ENCODE peak calls at places on chromosomes 3 and 15, in eight cellular contexts. One of them, this sample, is unnamed.

GRCh38 chr3:13353936-13354542 is 66.1 kb downstream of the NUP210 start:
- DNase-seq in DMS53: no peak
- DNase-seq in activated CD4-positive, alpha-beta T cell treated with anti-CD3 and anti-CD28 coated beads for 4 hours: no peak
- DNase-seq in GM13976: no peak
- DNase-seq in mammary epithelial cell: no peak
- DNase-seq in stimulated activated CD4-positive, alpha-beta T cell treated with anti-CD3 and anti-CD28 coated beads, Interleukin-12 subunit alpha, Interleukin-12 subunit beta, amount 100 ng/mL, for 4 hours: no peak
- DNase-seq in WTC11: no peak
- DNase-seq in HS-27A: no peak
- DNase-seq in this sample: no peak

GRCh38 chr3:72907131-72907697 is 19.4 kb downstream of the GXYLT2 start:
- DNase-seq in DMS53: no peak
- DNase-seq in activated CD4-positive, alpha-beta T cell treated with anti-CD3 and anti-CD28 coated beads for 4 hours: no peak
- DNase-seq in GM13976: no peak
- DNase-seq in mammary epithelial cell: peak; percentile 2
- DNase-seq in stimulated activated CD4-positive, alpha-beta T cell treated with anti-CD3 and anti-CD28 coated beads, Interleukin-12 subunit alpha, Interleukin-12 subunit beta, amount 100 ng/mL, for 4 hours: no peak
- DNase-seq in WTC11: no peak
- DNase-seq in HS-27A: no peak
- DNase-seq in this sample: no peak

GRCh38 chr3:143634427-143634826 is 213.8 kb downstream of the SLC9A9 start:
- DNase-seq in DMS53: no peak
- DNase-seq in activated CD4-positive, alpha-beta T cell treated with anti-CD3 and anti-CD28 coated beads for 4 hours: no peak
- DNase-seq in GM13976: no peak
- DNase-seq in mammary epithelial cell: no peak
- DNase-seq in stimulated activated CD4-positive, alpha-beta T cell treated with anti-CD3 and anti-CD28 coated beads, Interleukin-12 subunit alpha, Interleukin-12 subunit beta, amount 100 ng/mL, for 4 hours: no peak
- DNase-seq in WTC11: no peak
- DNase-seq in HS-27A: no peak
- DNase-seq in this sample: no peak

GRCh38 chr15:71051539-71051938 is 63.7 kb upstream of the THSD4 start:
- DNase-seq in DMS53: no peak
- DNase-seq in activated CD4-positive, alpha-beta T cell treated with anti-CD3 and anti-CD28 coated beads for 4 hours: no peak
- DNase-seq in GM13976: no peak
- DNase-seq in mammary epithelial cell: no peak
- DNase-seq in stimulated activated CD4-positive, alpha-beta T cell treated with anti-CD3 and anti-CD28 coated beads, Interleukin-12 subunit alpha, Interleukin-12 subunit beta, amount 100 ng/mL, for 4 hours: no peak
- DNase-seq in WTC11: no peak
- DNase-seq in HS-27A: no peak
- DNase-seq in this sample: no peak

GRCh38 chr3:125694761-125695294 is 99.5 kb upstream of the OSBPL11 start:
- DNase-seq in DMS53: peak; percentile 2
- DNase-seq in activated CD4-positive, alpha-beta T cell treated with anti-CD3 and anti-CD28 coated beads for 4 hours: no peak
- DNase-seq in GM13976: no peak
- DNase-seq in mammary epithelial cell: no peak
- DNase-seq in stimulated activated CD4-positive, alpha-beta T cell treated with anti-CD3 and anti-CD28 coated beads, Interleukin-12 subunit alpha, Interleukin-12 subunit beta, amount 100 ng/mL, for 4 hours: no peak
- DNase-seq in WTC11: no peak
- DNase-seq in HS-27A: no peak
- DNase-seq in this sample: no peak

GRCh38 chr3:184350618-184351017 is 10.8 kb downstream of the CLCN2 start:
- DNase-seq in DMS53: no peak
- DNase-seq in activated CD4-positive, alpha-beta T cell treated with anti-CD3 and anti-CD28 coated beads for 4 hours: no peak
- DNase-seq in GM13976: no peak
- DNase-seq in mammary epithelial cell: no peak
- DNase-seq in stimulated activated CD4-positive, alpha-beta T cell treated with anti-CD3 and anti-CD28 coated beads, Interleukin-12 subunit alpha, Interleukin-12 subunit beta, amount 100 ng/mL, for 4 hours: no peak
- DNase-seq in WTC11: no peak
- DNase-seq in HS-27A: no peak
- DNase-seq in this sample: no peak

GRCh38 chr3:29297998-29298397 is 17.1 kb downstream of the RBMS3 start:
- DNase-seq in DMS53: no peak
- DNase-seq in activated CD4-positive, alpha-beta T cell treated with anti-CD3 and anti-CD28 coated beads for 4 hours: no peak
- DNase-seq in GM13976: no peak
- DNase-seq in mammary epithelial cell: no peak
- DNase-seq in stimulated activated CD4-positive, alpha-beta T cell treated with anti-CD3 and anti-CD28 coated beads, Interleukin-12 subunit alpha, Interleukin-12 subunit beta, amount 100 ng/mL, for 4 hours: no peak
- DNase-seq in WTC11: no peak
- DNase-seq in HS-27A: no peak
- DNase-seq in this sample: no peak

GRCh38 chr3:49410844-49411549 is 779 bp downstream of the RHOA start:
- DNase-seq in DMS53: no peak
- DNase-seq in activated CD4-positive, alpha-beta T cell treated with anti-CD3 and anti-CD28 coated beads for 4 hours: no peak
- DNase-seq in GM13976: no peak
- DNase-seq in mammary epithelial cell: peak; percentile 39
- DNase-seq in stimulated activated CD4-positive, alpha-beta T cell treated with anti-CD3 and anti-CD28 coated beads, Interleukin-12 subunit alpha, Interleukin-12 subunit beta, amount 100 ng/mL, for 4 hours: no peak
- DNase-seq in WTC11: no peak
- DNase-seq in HS-27A: no peak
- DNase-seq in this sample: no peak

GRCh38 chr3:169812844-169813677 is at the start of the genes LRRC34 and LRRIQ4:
- DNase-seq in DMS53: peak; percentile 96
- DNase-seq in activated CD4-positive, alpha-beta T cell treated with anti-CD3 and anti-CD28 coated beads for 4 hours: peak; percentile 68
- DNase-seq in GM13976: peak; percentile 71
- DNase-seq in mammary epithelial cell: no peak
- DNase-seq in stimulated activated CD4-positive, alpha-beta T cell treated with anti-CD3 and anti-CD28 coated beads, Interleukin-12 subunit alpha, Interleukin-12 subunit beta, amount 100 ng/mL, for 4 hours: peak; percentile 68
- DNase-seq in WTC11: peak; percentile 84
- DNase-seq in HS-27A: no peak
- DNase-seq in this sample: peak; percentile 85

GRCh38 chr3:161474691-161475090 is 21.9 kb upstream of the OTOL1 start:
- DNase-seq in DMS53: no peak
- DNase-seq in activated CD4-positive, alpha-beta T cell treated with anti-CD3 and anti-CD28 coated beads for 4 hours: no peak
- DNase-seq in GM13976: no peak
- DNase-seq in mammary epithelial cell: no peak
- DNase-seq in stimulated activated CD4-positive, alpha-beta T cell treated with anti-CD3 and anti-CD28 coated beads, Interleukin-12 subunit alpha, Interleukin-12 subunit beta, amount 100 ng/mL, for 4 hours: no peak
- DNase-seq in WTC11: no peak
- DNase-seq in HS-27A: no peak
- DNase-seq in this sample: no peak

GRCh38 chr15:48021336-48022086 is 99.3 kb upstream of the SLC24A5 start:
- DNase-seq in DMS53: peak; percentile 85
- DNase-seq in activated CD4-positive, alpha-beta T cell treated with anti-CD3 and anti-CD28 coated beads for 4 hours: no peak
- DNase-seq in GM13976: no peak
- DNase-seq in mammary epithelial cell: peak; percentile 57
- DNase-seq in stimulated activated CD4-positive, alpha-beta T cell treated with anti-CD3 and anti-CD28 coated beads, Interleukin-12 subunit alpha, Interleukin-12 subunit beta, amount 100 ng/mL, for 4 hours: no peak
- DNase-seq in WTC11: no peak
- DNase-seq in HS-27A: no peak
- DNase-seq in this sample: no peak

GRCh38 chr3:197550489-197550888 is 5.3 kb downstream of the BDH1 start:
- DNase-seq in DMS53: no peak
- DNase-seq in activated CD4-positive, alpha-beta T cell treated with anti-CD3 and anti-CD28 coated beads for 4 hours: no peak
- DNase-seq in GM13976: no peak
- DNase-seq in mammary epithelial cell: no peak
- DNase-seq in stimulated activated CD4-positive, alpha-beta T cell treated with anti-CD3 and anti-CD28 coated beads, Interleukin-12 subunit alpha, Interleukin-12 subunit beta, amount 100 ng/mL, for 4 hours: no peak
- DNase-seq in WTC11: peak; percentile 42
- DNase-seq in HS-27A: no peak
- DNase-seq in this sample: no peak

GRCh38 chr3:149784064-149784704 is 8.2 kb downstream of the ANKUB1 start:
- DNase-seq in DMS53: no peak
- DNase-seq in activated CD4-positive, alpha-beta T cell treated with anti-CD3 and anti-CD28 coated beads for 4 hours: no peak
- DNase-seq in GM13976: no peak
- DNase-seq in mammary epithelial cell: no peak
- DNase-seq in stimulated activated CD4-positive, alpha-beta T cell treated with anti-CD3 and anti-CD28 coated beads, Interleukin-12 subunit alpha, Interleukin-12 subunit beta, amount 100 ng/mL, for 4 hours: no peak
- DNase-seq in WTC11: no peak
- DNase-seq in HS-27A: no peak
- DNase-seq in this sample: peak; percentile 76

GRCh38 chr3:178289544-178290160 is 246.6 kb upstream of the KCNMB2 start:
- DNase-seq in DMS53: no peak
- DNase-seq in activated CD4-positive, alpha-beta T cell treated with anti-CD3 and anti-CD28 coated beads for 4 hours: no peak
- DNase-seq in GM13976: no peak
- DNase-seq in mammary epithelial cell: peak; percentile 22
- DNase-seq in stimulated activated CD4-positive, alpha-beta T cell treated with anti-CD3 and anti-CD28 coated beads, Interleukin-12 subunit alpha, Interleukin-12 subunit beta, amount 100 ng/mL, for 4 hours: no peak
- DNase-seq in WTC11: no peak
- DNase-seq in HS-27A: no peak
- DNase-seq in this sample: no peak

GRCh38 chr3:13706886-13707285 is 158.0 kb downstream of the FBLN2 start:
- DNase-seq in DMS53: no peak
- DNase-seq in activated CD4-positive, alpha-beta T cell treated with anti-CD3 and anti-CD28 coated beads for 4 hours: no peak
- DNase-seq in GM13976: no peak
- DNase-seq in mammary epithelial cell: no peak
- DNase-seq in stimulated activated CD4-positive, alpha-beta T cell treated with anti-CD3 and anti-CD28 coated beads, Interleukin-12 subunit alpha, Interleukin-12 subunit beta, amount 100 ng/mL, for 4 hours: no peak
- DNase-seq in WTC11: no peak
- DNase-seq in HS-27A: no peak
- DNase-seq in this sample: no peak

GRCh38 chr3:172649987-172650386 is 60.9 kb downstream of the NCEH1 start:
- DNase-seq in DMS53: no peak
- DNase-seq in activated CD4-positive, alpha-beta T cell treated with anti-CD3 and anti-CD28 coated beads for 4 hours: no peak
- DNase-seq in GM13976: no peak
- DNase-seq in mammary epithelial cell: no peak
- DNase-seq in stimulated activated CD4-positive, alpha-beta T cell treated with anti-CD3 and anti-CD28 coated beads, Interleukin-12 subunit alpha, Interleukin-12 subunit beta, amount 100 ng/mL, for 4 hours: no peak
- DNase-seq in WTC11: no peak
- DNase-seq in HS-27A: no peak
- DNase-seq in this sample: no peak

GRCh38 chr3:48564022-48564421 is 441 bp upstream of the UCN2 start:
- DNase-seq in DMS53: no peak
- DNase-seq in activated CD4-positive, alpha-beta T cell treated with anti-CD3 and anti-CD28 coated beads for 4 hours: no peak
- DNase-seq in GM13976: no peak
- DNase-seq in mammary epithelial cell: peak; percentile 74
- DNase-seq in stimulated activated CD4-positive, alpha-beta T cell treated with anti-CD3 and anti-CD28 coated beads, Interleukin-12 subunit alpha, Interleukin-12 subunit beta, amount 100 ng/mL, for 4 hours: no peak
- DNase-seq in WTC11: no peak
- DNase-seq in HS-27A: peak; percentile 79
- DNase-seq in this sample: no peak

GRCh38 chr15:62979252-62979651 is 63.3 kb upstream of the TPM1 start:
- DNase-seq in DMS53: no peak
- DNase-seq in activated CD4-positive, alpha-beta T cell treated with anti-CD3 and anti-CD28 coated beads for 4 hours: no peak
- DNase-seq in GM13976: no peak
- DNase-seq in mammary epithelial cell: no peak
- DNase-seq in stimulated activated CD4-positive, alpha-beta T cell treated with anti-CD3 and anti-CD28 coated beads, Interleukin-12 subunit alpha, Interleukin-12 subunit beta, amount 100 ng/mL, for 4 hours: no peak
- DNase-seq in WTC11: no peak
- DNase-seq in HS-27A: no peak
- DNase-seq in this sample: no peak

GRCh38 chr15:34795267-34796081 is at the start of gene ACTC1:
- DNase-seq in DMS53: peak; percentile 74
- DNase-seq in activated CD4-positive, alpha-beta T cell treated with anti-CD3 and anti-CD28 coated beads for 4 hours: no peak
- DNase-seq in GM13976: peak; percentile 21
- DNase-seq in mammary epithelial cell: peak; percentile 50
- DNase-seq in stimulated activated CD4-positive, alpha-beta T cell treated with anti-CD3 and anti-CD28 coated beads, Interleukin-12 subunit alpha, Interleukin-12 subunit beta, amount 100 ng/mL, for 4 hours: no peak
- DNase-seq in WTC11: peak; percentile 73
- DNase-seq in HS-27A: no peak
- DNase-seq in this sample: no peak

GRCh38 chr15:59169337-59169736 is 37.3 kb upstream of the LDHAL6B start:
- DNase-seq in DMS53: peak; percentile 18
- DNase-seq in activated CD4-positive, alpha-beta T cell treated with anti-CD3 and anti-CD28 coated beads for 4 hours: no peak
- DNase-seq in GM13976: no peak
- DNase-seq in mammary epithelial cell: peak; percentile 71
- DNase-seq in stimulated activated CD4-positive, alpha-beta T cell treated with anti-CD3 and anti-CD28 coated beads, Interleukin-12 subunit alpha, Interleukin-12 subunit beta, amount 100 ng/mL, for 4 hours: no peak
- DNase-seq in WTC11: no peak
- DNase-seq in HS-27A: no peak
- DNase-seq in this sample: no peak

GRCh38 chr15:73305331-73306211 is 63.2 kb downstream of the HCN4 start:
- DNase-seq in DMS53: peak; percentile 82
- DNase-seq in activated CD4-positive, alpha-beta T cell treated with anti-CD3 and anti-CD28 coated beads for 4 hours: no peak
- DNase-seq in GM13976: peak; percentile 66
- DNase-seq in mammary epithelial cell: peak; percentile 75
- DNase-seq in stimulated activated CD4-positive, alpha-beta T cell treated with anti-CD3 and anti-CD28 coated beads, Interleukin-12 subunit alpha, Interleukin-12 subunit beta, amount 100 ng/mL, for 4 hours: no peak
- DNase-seq in WTC11: peak; percentile 57
- DNase-seq in HS-27A: peak; percentile 31
- DNase-seq in this sample: peak; percentile 80

GRCh38 chr3:197168606-197169005 is 129.8 kb downstream of the DLG1 start:
- DNase-seq in DMS53: peak; percentile 67
- DNase-seq in activated CD4-positive, alpha-beta T cell treated with anti-CD3 and anti-CD28 coated beads for 4 hours: no peak
- DNase-seq in GM13976: no peak
- DNase-seq in mammary epithelial cell: no peak
- DNase-seq in stimulated activated CD4-positive, alpha-beta T cell treated with anti-CD3 and anti-CD28 coated beads, Interleukin-12 subunit alpha, Interleukin-12 subunit beta, amount 100 ng/mL, for 4 hours: no peak
- DNase-seq in WTC11: no peak
- DNase-seq in HS-27A: no peak
- DNase-seq in this sample: no peak

GRCh38 chr3:141737108-141737507 is 990 bp upstream of the RNF7 start:
- DNase-seq in DMS53: no peak
- DNase-seq in activated CD4-positive, alpha-beta T cell treated with anti-CD3 and anti-CD28 coated beads for 4 hours: no peak
- DNase-seq in GM13976: no peak
- DNase-seq in mammary epithelial cell: no peak
- DNase-seq in stimulated activated CD4-positive, alpha-beta T cell treated with anti-CD3 and anti-CD28 coated beads, Interleukin-12 subunit alpha, Interleukin-12 subunit beta, amount 100 ng/mL, for 4 hours: no peak
- DNase-seq in WTC11: no peak
- DNase-seq in HS-27A: no peak
- DNase-seq in this sample: no peak

GRCh38 chr15:33370225-33371020 is 59.7 kb downstream of the RYR3 start:
- DNase-seq in DMS53: no peak
- DNase-seq in activated CD4-positive, alpha-beta T cell treated with anti-CD3 and anti-CD28 coated beads for 4 hours: no peak
- DNase-seq in GM13976: no peak
- DNase-seq in mammary epithelial cell: no peak
- DNase-seq in stimulated activated CD4-positive, alpha-beta T cell treated with anti-CD3 and anti-CD28 coated beads, Interleukin-12 subunit alpha, Interleukin-12 subunit beta, amount 100 ng/mL, for 4 hours: no peak
- DNase-seq in WTC11: no peak
- DNase-seq in HS-27A: no peak
- DNase-seq in this sample: no peak

This sample was measured in HAP-1.